ENCODE peak calls at places on chromosomes 3 and 15, in eight cellular contexts. L is HFFc6; P is H9; E is mesothelial cell of epicardium; A is osteoblast; W is GM12892; U is fibroblast of the conjunctiva; X is activated CD4-positive, alpha-beta memory T cell treated with anti-CD3 and anti-CD28 coated beads, Interleukin-2, amount 10 ng/mL, durations not matched to agents 7 days and 5 days. O is an unnamed sample.

GRCh38 chr15:72599855-72600464 is 54.5 kb upstream of the GOLGA6B start:
- DNase-seq in P (no peak), W (no peak), E (no peak), A (peak), L (peak), X (peak), U (peak), O (peak)

GRCh38 chr3:111858641-111859040 is 424 bp upstream of the PHLDB2 start:
- DNase-seq in U (no peak), X (no peak), L (no peak), P (no peak), E (no peak), W (no peak), A (no peak), O (no peak)

GRCh38 chr3:167978071-167978470 is 117.7 kb downstream of the GOLIM4 start:
- DNase-seq in A (no peak), W (no peak), X (no peak), P (no peak), E (no peak), U (no peak), L (no peak), O (peak)

GRCh38 chr3:177358085-177358967 is 161.0 kb upstream of the TBL1XR1 start:
- DNase-seq in P (peak), L (no peak), E (no peak), W (peak), U (peak), X (peak), A (peak), O (peak)

GRCh38 chr3:8458235-8458634 is 43.4 kb upstream of the LMCD1 start:
- DNase-seq in X (no peak), A (peak), W (no peak), P (no peak), E (no peak), L (peak), U (no peak), O (no peak)

GRCh38 chr3:66255865-66256264 is 35.1 kb downstream of the SLC25A26 start:
- DNase-seq in X (no peak), P (no peak), E (no peak), W (no peak), L (no peak), A (no peak), U (no peak), O (no peak)

GRCh38 chr15:69685524-69686452 is 233.2 kb downstream of the RPLP1 start:
- DNase-seq in E (no peak), L (no peak), A (no peak), U (no peak), P (no peak), X (no peak), W (no peak), O (no peak)

GRCh38 chr3:158809642-158810041 is 7.8 kb downstream of the MFSD1 start:
- DNase-seq in E (no peak), U (no peak), P (no peak), L (no peak), W (no peak), X (peak), A (no peak), O (no peak)

GRCh38 chr3:138135141-138135832 is 3.1 kb upstream of the A4GNT start:
- DNase-seq in E (no peak), L (no peak), P (no peak), A (no peak), W (no peak), X (no peak), U (no peak), O (no peak)

GRCh38 chr3:158802399-158803023 is 657 bp downstream of the MFSD1 start:
- DNase-seq in X (no peak), A (no peak), P (no peak), W (peak), U (no peak), L (no peak), E (no peak), O (peak)

GRCh38 chr15:28992340-28992864 is 106.6 kb downstream of the APBA2 start:
- DNase-seq in X (no peak), L (no peak), A (no peak), P (no peak), U (no peak), W (no peak), E (no peak), O (no peak)

GRCh38 chr15:86555114-86555513 is 475.4 kb downstream of the AGBL1 start:
- DNase-seq in A (no peak), E (no peak), X (no peak), W (no peak), L (no peak), U (no peak), P (no peak), O (no peak)

GRCh38 chr15:76333309-76333708 is 3.3 kb upstream of the ISL2 start:
- DNase-seq in L (no peak), U (no peak), X (no peak), A (no peak), E (no peak), W (no peak), P (no peak), O (no peak)

GRCh38 chr3:118972974-118973373 is 61.7 kb downstream of the IGSF11 start:
- DNase-seq in W (no peak), A (no peak), X (no peak), P (no peak), U (no peak), L (no peak), E (no peak), O (no peak)

GRCh38 chr3:74905478-74905877 is 291.0 kb upstream of the CNTN3 start:
- DNase-seq in L (no peak), A (no peak), U (no peak), E (no peak), W (no peak), X (no peak), P (no peak), O (peak)

GRCh38 chr15:63403254-63403945 is 21.8 kb upstream of the CA12 start:
- DNase-seq in L (no peak), U (no peak), X (no peak), E (no peak), A (no peak), P (no peak), W (no peak), O (no peak)

GRCh38 chr3:130960139-130960779 is 66.4 kb downstream of the ASTE1 start:
- DNase-seq in P (no peak), U (no peak), W (no peak), E (no peak), X (no peak), L (peak), A (no peak), O (peak)

GRCh38 chr3:52887166-52887565 is 10.2 kb downstream of the STIMATE start:
- DNase-seq in E (no peak), A (no peak), X (no peak), U (no peak), L (no peak), P (no peak), W (no peak), O (no peak)

GRCh38 chr3:121431717-121432517 is 113.9 kb downstream of the POLQ start:
- DNase-seq in P (no peak), A (peak), X (peak), U (peak), W (peak), E (no peak), L (peak), O (no peak)

GRCh38 chr3:107661447-107662108 is 138.8 kb downstream of the BBX start:
- DNase-seq in P (no peak), X (no peak), W (no peak), U (no peak), A (peak), L (no peak), E (no peak), O (no peak)

GRCh38 chr3:177523072-177523675 is 325.9 kb upstream of the TBL1XR1 start:
- DNase-seq in L (no peak), E (no peak), W (no peak), U (no peak), X (no peak), A (no peak), P (no peak), O (no peak)

GRCh38 chr15:60529332-60529731 is 50.4 kb upstream of the ICE2 start:
- DNase-seq in L (no peak), W (no peak), P (no peak), U (no peak), E (no peak), X (no peak), A (no peak), O (no peak)

GRCh38 chr3:157501863-157502262 is 1.4 kb downstream of the VEPH1 start:
- DNase-seq in E (no peak), A (no peak), U (no peak), P (peak), W (no peak), X (no peak), L (no peak), O (no peak)

GRCh38 chr15:79283252-79284048 is 928 bp downstream of the ANKRD34C start:
- DNase-seq in P (peak), L (no peak), A (peak), W (peak), X (peak), U (no peak), E (peak), O (peak)

GRCh38 chr3:187328691-187329090 is 37.2 kb upstream of the MASP1 start:
- DNase-seq in W (no peak), P (no peak), L (no peak), X (no peak), U (no peak), E (no peak), A (no peak), O (no peak)

GRCh38 chr3:106130384-106131084 is 261.7 kb upstream of the CBLB start:
- DNase-seq in X (no peak), U (no peak), P (no peak), W (no peak), L (peak), E (no peak), A (peak), O (peak)

GRCh38 chr3:97952280-97952679 is 20.0 kb downstream of the RIOX2 start:
- DNase-seq in E (no peak), L (peak), X (no peak), P (no peak), W (no peak), A (peak), U (peak), O (peak)

GRCh38 chr3:120348065-120348980 is 831 bp downstream of the LRRC58 start:
- DNase-seq in L (peak), W (peak), U (no peak), E (peak), A (peak), X (peak), P (peak), O (peak)

GRCh38 chr15:79872358-79873017 is 24.3 kb downstream of the MTHFS start:
- DNase-seq in A (no peak), P (peak), U (no peak), X (peak), E (no peak), W (no peak), L (peak), O (peak)

O was measured in trophoblast cell.